ENCODE peak calls at places on chromosomes 1 and 21, in four cellular contexts. W is fibroblast of lung, X is GM23248, C is hepatocyte. N is an unnamed sample.
A peak's percentile ranks its signal among the peaks of the same experiment; 100 is the strongest.

GRCh38 chr1:201790261-201790660 is 38.7 kb upstream of the IPO9 start:
- DNase-seq in W (peak; percentile 65), X (peak; percentile 88), C (no peak), N (no peak)

GRCh38 chr1:36157115-36157903 is 1.3 kb downstream of the MAP7D1 start:
- DNase-seq in W (peak; percentile 59), X (peak; percentile 64), C (no peak), N (peak; percentile 68)

GRCh38 chr21:43703068-43703880 is 15.7 kb upstream of the PDXK start:
- DNase-seq in W (peak; percentile 74), X (peak; percentile 50), C (peak; percentile 65), N (peak; percentile 59)

GRCh38 chr1:102045752-102046151 is 49.0 kb upstream of the OLFM3 start:
- DNase-seq in W (no peak), X (no peak), C (peak; percentile 46), N (no peak)

GRCh38 chr1:172107261-172107820 is 266.0 kb downstream of the DNM3 start:
- DNase-seq in W (no peak), X (no peak), C (no peak), N (no peak)

GRCh38 chr1:193014354-193014753 is 44.8 kb downstream of the UCHL5 start:
- DNase-seq in W (peak; percentile 30), X (peak; percentile 3), C (no peak), N (no peak)

GRCh38 chr21:41774467-41775151 is 7.8 kb upstream of the RIPK4 start:
- DNase-seq in W (no peak), X (no peak), C (no peak), N (no peak)

GRCh38 chr21:38261851-38262250 is 5.1 kb downstream of the KCNJ15 start:
- DNase-seq in W (peak; percentile 46), X (peak; percentile 30), C (no peak), N (no peak)

GRCh38 chr1:170853302-170853701 is 82.0 kb upstream of the MROH9 start:
- DNase-seq in W (no peak), X (no peak), C (no peak), N (no peak)

GRCh38 chr1:235127203-235127602 is 1.4 kb downstream of the TOMM20 start:
- DNase-seq in W (no peak), X (peak; percentile 46), C (no peak), N (no peak)

GRCh38 chr1:184036517-184036949 is 995 bp downstream of the COLGALT2 start:
- DNase-seq in W (peak; percentile 34), X (peak; percentile 45), C (no peak), N (peak; percentile 69)

GRCh38 chr1:3393024-3393986 is 61.2 kb upstream of the ARHGEF16 start:
- DNase-seq in W (no peak), X (peak; percentile 27), C (peak; percentile 64), N (peak; percentile 87)
- TF ChIP-seq EZH2 in W (peak; percentile 35), X (peak; percentile 93), C (peak; percentile 52), N (peak; percentile 71)

GRCh38 chr1:231180034-231180433 is 18.2 kb downstream of the TRIM67 start:
- DNase-seq in W (no peak), X (no peak), C (no peak), N (no peak)
- TF ChIP-seq EZH2 in W (no peak), X (no peak), C (no peak), N (no peak)

DNA sequence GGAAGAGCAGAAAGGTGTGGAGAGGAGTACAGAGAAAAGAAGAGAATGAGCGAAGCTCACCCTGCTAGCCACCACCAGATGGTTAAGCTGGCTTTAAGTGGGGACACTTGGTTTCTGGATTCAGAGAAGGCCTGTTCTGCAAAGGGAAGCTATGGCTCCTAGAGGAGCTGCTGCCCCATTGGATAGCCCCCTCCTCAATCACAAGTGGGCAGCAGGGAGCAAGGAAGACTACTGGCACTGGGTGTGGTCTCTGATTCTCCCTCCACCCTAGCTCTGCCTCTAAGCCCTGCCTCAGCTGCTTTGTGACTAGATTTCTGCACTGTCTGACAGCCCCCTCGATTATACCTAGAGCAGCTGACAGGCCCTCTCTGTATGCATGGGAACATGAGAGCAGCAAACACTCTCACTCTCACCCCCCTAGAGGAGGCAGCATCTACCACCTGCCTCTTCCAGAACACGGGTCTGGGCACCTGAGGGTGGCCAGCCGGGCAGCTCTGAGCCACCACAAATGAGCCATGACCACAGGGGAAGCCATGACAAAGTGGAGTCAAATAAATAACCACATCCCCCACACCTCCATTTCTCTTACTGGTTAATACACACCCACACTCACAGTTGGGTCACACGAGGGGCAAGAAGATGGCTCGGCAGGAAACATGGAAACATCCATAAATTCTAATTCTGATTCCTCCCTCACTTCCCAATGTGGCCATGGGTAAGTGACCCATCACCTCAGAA is 13.6 kb downstream of the PLEKHA6 start:
- DNase-seq in W (no peak), X (no peak), C (no peak), N (no peak)
- TF ChIP-seq EZH2 in W (no peak), X (no peak), C (no peak), N (no peak)

GRCh38 chr1:50424045-50424939 is 1.0 kb upstream of the DMRTA2 start:
- DNase-seq in W (no peak), X (no peak), C (no peak), N (peak; percentile 29)

GRCh38 chr1:50426108-50426700 is 3.0 kb upstream of the DMRTA2 start:
- DNase-seq in W (no peak), X (no peak), C (no peak), N (peak; percentile 34)

GRCh38 chr1:50424940-50425375 is 1.7 kb upstream of the DMRTA2 start:
- DNase-seq in W (no peak), X (no peak), C (no peak), N (peak; percentile 48)

GRCh38 chr1:50426702-50427085 is 3.5 kb upstream of the DMRTA2 start:
- DNase-seq in W (no peak), X (no peak), C (no peak), N (peak; percentile 44)

GRCh38 chr1:50425376-50426107 is 2.3 kb upstream of the DMRTA2 start:
- DNase-seq in W (no peak), X (no peak), C (no peak), N (peak; percentile 75)
- TF ChIP-seq EZH2 in W (no peak), X (peak; percentile 10), C (no peak), N (peak; percentile 48)

GRCh38 chr21:45029968-45030636 is 44.3 kb upstream of the ADARB1 start:
- DNase-seq in W (no peak), X (no peak), C (peak; percentile 3), N (peak; percentile 81)
- TF ChIP-seq EZH2 in W (no peak), X (no peak), C (no peak), N (peak; percentile 33)

GRCh38 chr1:37807555-37808368 is at the start of the genes C1orf122 and YRDC:
- DNase-seq in W (peak; percentile 94), X (peak; percentile 98), C (peak; percentile 97), N (peak; percentile 98)
- TF ChIP-seq EZH2 in W (no peak), X (no peak), C (no peak), N (no peak)

DNA sequence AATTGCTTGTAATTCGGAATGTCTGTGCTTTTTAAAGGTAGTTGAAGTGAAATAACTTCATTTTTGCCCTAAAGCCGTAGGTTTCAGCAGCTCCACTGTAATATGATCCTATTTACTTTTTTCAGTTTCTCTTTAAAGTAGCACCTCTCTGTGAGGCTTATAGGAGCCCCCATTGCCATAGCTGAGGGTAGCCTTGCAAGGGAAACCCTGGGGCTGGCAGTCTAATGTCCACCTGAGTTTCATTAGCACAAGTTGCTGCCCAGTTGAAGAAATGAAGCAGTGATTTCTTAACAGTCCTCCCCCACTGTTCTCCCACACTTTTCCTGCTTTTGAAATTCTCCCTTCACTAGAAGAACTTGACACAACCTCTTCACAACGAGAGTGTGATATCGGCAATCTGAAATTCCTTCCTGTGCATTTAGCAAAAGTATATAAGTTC is 1.5 kb downstream of the HMCN1 start:
- DNase-seq in W (no peak), X (peak; percentile 32), C (no peak), N (no peak)
- TF ChIP-seq EZH2 in W (no peak), X (no peak), C (no peak), N (no peak)

GRCh38 chr1:18646776-18647410 is 16.2 kb downstream of the PAX7 start:
- DNase-seq in W (no peak), X (no peak), C (no peak), N (peak; percentile 87)

GRCh38 chr1:18646091-18646775 is 15.6 kb downstream of the PAX7 start:
- DNase-seq in W (no peak), X (no peak), C (no peak), N (peak; percentile 87)

GRCh38 chr1:18644013-18644399 is 13.4 kb downstream of the PAX7 start:
- DNase-seq in W (no peak), X (no peak), C (no peak), N (no peak)

GRCh38 chr1:18644469-18645171 is 14.0 kb downstream of the PAX7 start:
- DNase-seq in W (no peak), X (no peak), C (no peak), N (no peak)

GRCh38 chr1:18645172-18646090 is 14.8 kb downstream of the PAX7 start:
- DNase-seq in W (no peak), X (no peak), C (no peak), N (peak; percentile 85)
- TF ChIP-seq EZH2 in W (peak; percentile 52), X (no peak), C (no peak), N (peak; percentile 4)